ENCODE peak calls at places on chromosomes 5 and 9, in six cellular contexts. I, T, U, Y, B and G are unnamed samples.

GRCh38 chr9:14752871-14753270 is 30.3 kb upstream of the CER1 start:
- DNase-seq in I (no peak), T (no peak), U (no peak), Y (no peak), B (no peak), G (no peak)

GRCh38 chr5:13378073-13378472 is 566.4 kb downstream of the DNAH5 start:
- DNase-seq in I (no peak), T (peak; percentile 54), U (peak; percentile 24), Y (no peak), B (no peak), G (no peak)

GRCh38 chr5:90645024-90645610 is 86.5 kb downstream of the ADGRV1 start:
- DNase-seq in I (no peak), T (peak; percentile 32), U (no peak), Y (no peak), B (no peak), G (no peak)

GRCh38 chr5:180830253-180831138 is 27.9 kb upstream of the MGAT1 start:
- DNase-seq in I (peak; percentile 71), T (peak; percentile 83), U (peak; percentile 39), Y (peak; percentile 50), B (peak; percentile 74), G (peak; percentile 8)

GRCh38 chr9:116288658-116289057 is 135.1 kb downstream of the PAPPA start:
- DNase-seq in I (no peak), T (peak; percentile 37), U (peak; percentile 98), Y (no peak), B (no peak), G (peak; percentile 86)

GRCh38 chr5:171757853-171758535 is 27.6 kb upstream of the SMIM23 start:
- DNase-seq in I (no peak), T (no peak), U (peak; percentile 99), Y (no peak), B (no peak), G (peak; percentile 73)

GRCh38 chr9:132167192-132167591 is 5.3 kb downstream of the NTNG2 start:
- DNase-seq in I (no peak), T (no peak), U (peak; percentile 24), Y (no peak), B (no peak), G (no peak)

GRCh38 chr9:90841213-90841612 is 39.6 kb downstream of the SYK start:
- DNase-seq in I (no peak), T (no peak), U (no peak), Y (no peak), B (no peak), G (no peak)

GRCh38 chr5:157245477-157245876 is 20.4 kb upstream of the CYFIP2 start:
- DNase-seq in I (no peak), T (no peak), U (no peak), Y (no peak), B (no peak), G (no peak)

GRCh38 chr5:168908207-168908606 is 329.0 kb upstream of the PANK3 start:
- DNase-seq in I (no peak), T (no peak), U (no peak), Y (no peak), B (no peak), G (no peak)

GRCh38 chr5:81774359-81774758 is 23.5 kb upstream of the SSBP2 start:
- DNase-seq in I (no peak), T (no peak), U (no peak), Y (no peak), B (no peak), G (no peak)